ENCODE peak calls at places on chromosomes 6 and 20, in seven cellular contexts. X is posterior cingulate gyrus; C is KG1; S is CD8-positive, alpha-beta memory T cell; W is activated CD4-positive, alpha-beta T cell treated with anti-CD3 and anti-CD28 coated beads for 4 hours; V is nephron progenitor cell; P is activated naive CD4-positive, alpha-beta T cell treated with anti-CD3 and anti-CD28 coated beads, Interleukin-2, amount 50 U/mL, for 16 hours. B is an unnamed sample.

GRCh38 chr6:107817784-107818183 is 6.3 kb downstream of the SCML4 start:
- DNase-seq in X (no peak), C (no peak), S (no peak), W (no peak), V (no peak), P (no peak), B (no peak)

GRCh38 chr6:144006731-144007454 is 1.2 kb downstream of the PLAGL1 start:
- DNase-seq in X (no peak), C (no peak), S (no peak), W (no peak), V (peak; percentile 33), P (no peak), B (no peak)

GRCh38 chr6:82954937-82955577 is 110.6 kb downstream of the UBE3D start:
- DNase-seq in X (no peak), C (no peak), S (no peak), W (no peak), V (no peak), P (no peak), B (no peak)

GRCh38 chr6:143329323-143329722 is 121.2 kb downstream of the ADAT2 start:
- DNase-seq in X (no peak), C (no peak), S (no peak), W (no peak), V (no peak), P (no peak), B (no peak)

GRCh38 chr6:107973594-107973993 is 15.6 kb upstream of the SEC63 start:
- DNase-seq in X (no peak), C (no peak), S (no peak), W (no peak), V (no peak), P (no peak), B (no peak)

GRCh38 chr6:1424306-1424927 is 35.0 kb downstream of the FOXF2 start:
- DNase-seq in X (peak; percentile 44), C (no peak), S (no peak), W (no peak), V (peak; percentile 48), P (peak; percentile 19), B (no peak)

GRCh38 chr6:14172575-14172974 is 55.0 kb downstream of the CD83 start:
- DNase-seq in X (no peak), C (no peak), S (no peak), W (no peak), V (no peak), P (no peak), B (no peak)

GRCh38 chr6:130178692-130179091 is 44.1 kb downstream of the SAMD3 start:
- DNase-seq in X (no peak), C (no peak), S (no peak), W (no peak), V (no peak), P (no peak), B (no peak)

GRCh38 chr6:132341646-132342045 is 59.6 kb downstream of the MOXD1 start:
- DNase-seq in X (no peak), C (no peak), S (no peak), W (no peak), V (no peak), P (no peak), B (no peak)

GRCh38 chr20:13149371-13149770 is 71.7 kb upstream of the ISM1 start:
- DNase-seq in X (no peak), C (no peak), S (no peak), W (no peak), V (no peak), P (no peak), B (no peak)

GRCh38 chr20:1935696-1936366 is 40.6 kb downstream of the SIRPA start:
- DNase-seq in X (peak; percentile 77), C (no peak), S (no peak), W (no peak), V (no peak), P (no peak), B (peak; percentile 70)

GRCh38 chr20:48535556-48535955 is 292.2 kb downstream of the PREX1 start:
- DNase-seq in X (no peak), C (no peak), S (no peak), W (no peak), V (no peak), P (no peak), B (no peak)

GRCh38 chr6:131733376-131734016 is 22.7 kb upstream of the CTAGE9 start:
- DNase-seq in X (peak; percentile 62), C (no peak), S (no peak), W (no peak), V (no peak), P (no peak), B (no peak)

GRCh38 chr6:45184937-45185336 is 143.2 kb upstream of the RUNX2 start:
- DNase-seq in X (no peak), C (no peak), S (no peak), W (no peak), V (no peak), P (no peak), B (no peak)

GRCh38 chr6:123838612-123839279 is 35.1 kb downstream of the NKAIN2 start:
- DNase-seq in X (no peak), C (peak; percentile 52), S (no peak), W (no peak), V (no peak), P (no peak), B (no peak)

GRCh38 chr6:5132741-5133140 is 47.6 kb downstream of the PPP1R3G start:
- DNase-seq in X (peak; percentile 57), C (no peak), S (no peak), W (no peak), V (no peak), P (no peak), B (peak; percentile 31)

GRCh38 chr6:31521835-31522234 is 6.9 kb upstream of the MCCD1 start:
- DNase-seq in X (no peak), C (no peak), S (no peak), W (no peak), V (no peak), P (no peak), B (no peak)

GRCh38 chr6:138036111-138036510 is 71.1 kb downstream of the PERP start:
- DNase-seq in X (no peak), C (no peak), S (no peak), W (no peak), V (no peak), P (no peak), B (no peak)

GRCh38 chr20:25587536-25587935 is 2.2 kb upstream of the NINL start:
- DNase-seq in X (no peak), C (no peak), S (no peak), W (no peak), V (no peak), P (no peak), B (no peak)

GRCh38 chr6:1625926-1626413 is 16.3 kb downstream of the FOXC1 start:
- DNase-seq in X (no peak), C (no peak), S (no peak), W (no peak), V (no peak), P (no peak), B (no peak)

GRCh38 chr6:141107562-141108160 is 1025.1 kb upstream of the GJE1 start:
- DNase-seq in X (no peak), C (no peak), S (no peak), W (no peak), V (no peak), P (no peak), B (no peak)

GRCh38 chr6:102114402-102114801 is 720.9 kb downstream of the GRIK2 start:
- DNase-seq in X (no peak), C (no peak), S (no peak), W (no peak), V (peak; percentile 6), P (no peak), B (no peak)

GRCh38 chr6:157246048-157246630 is 77.2 kb downstream of the TMEM242 start:
- DNase-seq in X (no peak), C (no peak), S (peak; percentile 28), W (no peak), V (no peak), P (no peak), B (no peak)

B was measured in hypothalamus.